ENCODE peak calls at places on chromosomes 16 and 17, in six cellular contexts. D is upper lobe of left lung, J is spleen, A is suprapubic skin, Z is HCT116, E is sigmoid colon. C is an unnamed sample.
A peak's percentile ranks its signal among the peaks of the same experiment; 100 is the strongest.

GRCh38 chr17:50768348-50768761 is 1.0 kb upstream of the ANKRD40CL start:
- DNase-seq in A (no peak), J (peak; percentile 62), E (no peak), Z (peak; percentile 37), D (peak; percentile 88), C (no peak)

GRCh38 chr16:73204359-73205152 is 156.6 kb upstream of the ZFHX3 start:
- DNase-seq in Z (no peak), A (no peak), J (no peak), E (no peak), D (no peak), C (no peak)

GRCh38 chr17:66386789-66387351 is 84.5 kb downstream of the PRKCA start:
- DNase-seq in E (no peak), D (no peak), Z (no peak), A (no peak), J (no peak), C (no peak)

GRCh38 chr16:48409839-48410610 is 24.8 kb upstream of the SIAH1 start:
- DNase-seq in J (no peak), A (no peak), Z (no peak), E (no peak), D (peak; percentile 60), C (no peak)

GRCh38 chr17:76095943-76096342 is 7.6 kb downstream of the EXOC7 start:
- DNase-seq in A (no peak), J (peak; percentile 56), E (peak; percentile 41), Z (no peak), D (no peak), C (peak; percentile 0)

GRCh38 chr17:34291721-34292348 is 6.3 kb downstream of the CCL11 start:
- DNase-seq in D (no peak), Z (no peak), J (no peak), E (no peak), A (no peak), C (no peak)

GRCh38 chr16:58243528-58244004 is 45.7 kb upstream of the CSNK2A2 start:
- DNase-seq in A (no peak), J (no peak), D (no peak), Z (no peak), E (no peak), C (peak; percentile 24)

GRCh38 chr17:5929721-5930120 is 140.5 kb upstream of the WSCD1 start:
- DNase-seq in D (no peak), Z (no peak), J (no peak), A (no peak), E (no peak), C (no peak)

GRCh38 chr16:9125658-9126492 is 34.4 kb downstream of the HAPSTR1 start:
- DNase-seq in E (peak; percentile 38), J (no peak), Z (no peak), A (peak; percentile 54), D (no peak), C (no peak)

GRCh38 chr16:66036162-66036561 is 330.3 kb upstream of the CDH5 start:
- DNase-seq in A (peak; percentile 12), Z (no peak), J (no peak), E (no peak), D (no peak), C (no peak)

GRCh38 chr17:2067559-2067958 is 12.7 kb downstream of the HIC1 start:
- DNase-seq in Z (no peak), E (peak; percentile 70), D (no peak), J (no peak), A (no peak), C (no peak)

GRCh38 chr17:32664936-32665583 is 178.3 kb downstream of the CDK5R1 start:
- DNase-seq in Z (no peak), A (no peak), E (no peak), J (no peak), D (no peak), C (no peak)

GRCh38 chr17:33602981-33603380 is 309.9 kb upstream of the ASIC2 start:
- DNase-seq in D (no peak), E (no peak), J (no peak), A (no peak), Z (no peak), C (no peak)

GRCh38 chr16:84942786-84943185 is 68.5 kb downstream of the ZDHHC7 start:
- DNase-seq in Z (no peak), D (no peak), E (no peak), J (no peak), A (no peak), C (no peak)

GRCh38 chr16:23863511-23864422 is 28.0 kb downstream of the PRKCB start:
- DNase-seq in A (no peak), E (no peak), D (no peak), Z (no peak), J (no peak), C (no peak)

GRCh38 chr16:66581246-66581952 is 2.1 kb downstream of the CMTM2 start:
- DNase-seq in D (no peak), A (no peak), Z (no peak), J (no peak), E (no peak), C (no peak)

GRCh38 chr16:30186782-30187555 is 3.6 kb downstream of the CORO1A start:
- DNase-seq in Z (no peak), E (peak; percentile 81), D (peak; percentile 83), J (peak; percentile 97), A (peak; percentile 88), C (no peak)

GRCh38 chr17:3308603-3309002 is 10.4 kb upstream of the OR3A1 start:
- DNase-seq in Z (no peak), J (no peak), E (no peak), D (no peak), A (no peak), C (no peak)

GRCh38 chr17:72699566-72699965 is 392.9 kb downstream of the SLC39A11 start:
- DNase-seq in A (no peak), E (no peak), D (no peak), J (no peak), Z (no peak), C (no peak)

GRCh38 chr17:46733837-46734516 is 84.5 kb downstream of the WNT3 start:
- DNase-seq in Z (no peak), J (no peak), E (no peak), D (no peak), A (no peak), C (no peak)

GRCh38 chr17:75128694-75129505 is 2.6 kb downstream of the NT5C start:
- DNase-seq in Z (no peak), A (no peak), J (peak; percentile 75), E (no peak), D (no peak), C (no peak)

DNA sequence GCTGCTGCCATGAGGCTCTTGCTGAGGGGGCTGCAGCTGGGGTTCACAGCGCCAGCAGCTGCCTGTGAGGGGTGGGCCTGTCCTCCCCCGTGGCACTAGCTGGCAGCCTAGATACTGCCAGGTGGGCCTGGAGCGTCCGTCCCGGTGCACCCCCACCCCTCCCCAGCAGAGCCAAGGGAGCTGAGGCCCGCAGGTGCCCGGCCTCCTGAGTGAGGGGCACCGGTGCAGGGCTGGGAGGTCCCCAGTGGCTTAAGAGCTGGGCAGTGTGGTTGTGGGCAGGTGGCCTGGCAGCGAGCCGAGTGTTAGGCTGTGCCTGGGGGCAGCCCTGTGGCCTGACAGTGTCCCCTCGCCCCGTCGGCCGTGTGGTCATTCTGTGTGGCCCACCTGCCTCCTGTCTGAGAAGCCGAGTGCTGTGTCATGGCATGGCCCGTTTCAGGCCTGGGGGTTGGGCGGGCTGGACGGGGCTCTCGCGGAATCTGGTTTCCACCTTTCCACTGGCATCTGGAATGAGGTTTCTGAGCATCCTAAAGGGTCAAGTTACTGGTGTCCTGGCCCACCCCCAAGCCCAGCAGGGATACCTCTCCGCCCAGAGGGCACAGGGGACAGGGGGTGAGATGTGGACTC is 7.9 kb downstream of the DBNDD1 start:
- DNase-seq in J (no peak), Z (no peak), A (no peak), D (no peak), E (no peak), C (no peak)
- TF ChIP-seq POLR2AphosphoS5 in J (no peak), Z (no peak), A (no peak), D (no peak), E (no peak), C (no peak)

DNA sequence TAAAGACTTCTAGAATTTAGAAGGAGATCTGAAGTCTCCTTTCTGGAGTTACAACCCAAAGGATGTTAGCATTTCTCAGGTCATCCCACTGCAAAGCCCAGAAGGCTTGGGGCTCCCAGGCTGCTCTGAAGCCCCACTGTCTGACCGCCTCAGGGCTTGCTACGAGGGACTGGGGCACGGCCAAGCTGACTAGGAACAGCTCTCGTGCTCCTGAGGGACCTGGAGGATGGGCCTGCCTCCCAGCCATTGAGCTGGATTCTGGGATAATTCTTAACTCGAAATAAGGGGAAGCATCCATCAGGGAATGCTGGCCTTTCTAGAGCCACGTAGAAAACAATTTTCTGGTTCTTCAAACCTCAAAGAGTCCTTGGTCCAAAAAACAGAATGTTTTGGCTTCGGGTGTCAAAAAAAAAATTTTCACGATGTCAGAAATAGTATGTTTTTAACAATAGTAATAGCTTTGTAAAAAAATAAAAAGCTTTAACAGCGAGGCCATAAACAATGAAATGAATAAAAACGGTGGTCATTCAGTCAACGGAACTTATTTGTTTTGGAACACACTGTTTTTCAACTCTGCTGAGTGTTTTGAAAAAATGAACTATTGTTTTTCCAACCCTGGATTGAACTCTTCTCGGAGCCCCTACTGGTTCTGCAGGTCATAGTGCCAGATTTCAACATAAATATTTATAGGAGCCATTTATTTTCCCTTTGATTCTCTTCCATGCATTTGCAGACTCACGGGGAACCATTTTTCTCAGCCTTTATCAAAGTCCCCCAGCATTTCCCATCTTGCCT is 16.4 kb upstream of the HERPUD1 start:
- DNase-seq in A (no peak), E (peak; percentile 65), D (no peak), J (no peak), Z (no peak), C (no peak)
- TF ChIP-seq POLR2AphosphoS5 in A (no peak), E (no peak), D (no peak), J (no peak), Z (no peak), C (no peak)

GRCh38 chr17:39578272-39578671 is 29.4 kb downstream of the NEUROD2 start:
- DNase-seq in E (no peak), D (no peak), A (no peak), J (no peak), Z (no peak), C (no peak)

GRCh38 chr17:39580082-39580468 is 27.6 kb downstream of the NEUROD2 start:
- DNase-seq in J (no peak), D (no peak), Z (no peak), E (no peak), A (no peak), C (no peak)

GRCh38 chr17:39579318-39580081 is 28.2 kb downstream of the NEUROD2 start:
- DNase-seq in A (no peak), E (no peak), J (no peak), D (peak; percentile 26), Z (no peak), C (no peak)

GRCh38 chr17:39581071-39581831 is 26.5 kb downstream of the NEUROD2 start:
- DNase-seq in J (no peak), Z (no peak), A (no peak), D (no peak), E (no peak), C (no peak)

GRCh38 chr17:39582658-39583057 is 25.1 kb downstream of the NEUROD2 start:
- DNase-seq in E (no peak), Z (no peak), J (no peak), A (no peak), D (no peak), C (no peak)
- TF ChIP-seq POLR2AphosphoS5 in E (no peak), Z (no peak), J (no peak), A (no peak), D (no peak), C (no peak)

GRCh38 chr16:67943619-67944503 is at the start of gene LCAT:
- DNase-seq in A (no peak), Z (no peak), E (peak; percentile 92), D (no peak), J (no peak), C (no peak)
- TF ChIP-seq POLR2AphosphoS5 in A (no peak), Z (no peak), E (peak; percentile 45), D (no peak), J (no peak), C (no peak)